ENCODE peak calls at places on chromosomes 16 and 17, in ten cellular contexts. One of them, this sample, is unnamed. For H3K9me3, the result is how much of the 10 kb centered on the place peaks cover.

GRCh38 chr16:88503374-88503770 is 50.3 kb downstream of the ZFPM1 start:
- DNase-seq in adrenal gland: no peak
- DNase-seq in GM12878: no peak
- DNase-seq in pancreas: no peak
- DNase-seq in A549: no peak
- DNase-seq in IMR-90: peak
- DNase-seq in CD4-positive, alpha-beta T cell: no peak
- DNase-seq in esophagus muscularis mucosa: no peak
- DNase-seq in CD4-positive, CD25-positive, alpha-beta regulatory T cell: no peak
- DNase-seq in CD8-positive, alpha-beta T cell: no peak
- DNase-seq in this sample: no peak

GRCh38 chr16:53087101-53087500 is 32.3 kb downstream of the CHD9 start:
- DNase-seq in adrenal gland: no peak
- DNase-seq in GM12878: no peak
- DNase-seq in pancreas: no peak
- DNase-seq in A549: no peak
- DNase-seq in IMR-90: peak
- DNase-seq in CD4-positive, alpha-beta T cell: no peak
- DNase-seq in esophagus muscularis mucosa: no peak
- DNase-seq in CD4-positive, CD25-positive, alpha-beta regulatory T cell: no peak
- DNase-seq in CD8-positive, alpha-beta T cell: no peak
- DNase-seq in this sample: no peak

GRCh38 chr16:89985219-89985618 is 34.0 kb downstream of the DBNDD1 start:
- DNase-seq in adrenal gland: no peak
- DNase-seq in GM12878: no peak
- DNase-seq in pancreas: no peak
- DNase-seq in A549: no peak
- DNase-seq in IMR-90: no peak
- DNase-seq in CD4-positive, alpha-beta T cell: no peak
- DNase-seq in esophagus muscularis mucosa: no peak
- DNase-seq in CD4-positive, CD25-positive, alpha-beta regulatory T cell: no peak
- DNase-seq in CD8-positive, alpha-beta T cell: no peak
- DNase-seq in this sample: no peak

GRCh38 chr16:27539120-27539519 is 10.6 kb downstream of the GTF3C1 start:
- DNase-seq in adrenal gland: no peak
- DNase-seq in GM12878: no peak
- DNase-seq in pancreas: no peak
- DNase-seq in A549: no peak
- DNase-seq in IMR-90: no peak
- DNase-seq in CD4-positive, alpha-beta T cell: no peak
- DNase-seq in esophagus muscularis mucosa: no peak
- DNase-seq in CD4-positive, CD25-positive, alpha-beta regulatory T cell: no peak
- DNase-seq in CD8-positive, alpha-beta T cell: no peak
- DNase-seq in this sample: no peak

GRCh38 chr17:36641877-36642845 is 40.8 kb downstream of the MRM1 start:
- DNase-seq in adrenal gland: no peak
- DNase-seq in GM12878: no peak
- DNase-seq in pancreas: no peak
- DNase-seq in A549: peak
- DNase-seq in IMR-90: no peak
- DNase-seq in CD4-positive, alpha-beta T cell: no peak
- DNase-seq in esophagus muscularis mucosa: no peak
- DNase-seq in CD4-positive, CD25-positive, alpha-beta regulatory T cell: no peak
- DNase-seq in CD8-positive, alpha-beta T cell: no peak
- DNase-seq in this sample: no peak

GRCh38 chr16:264440-264951 is 11.2 kb downstream of the RGS11 start:
- DNase-seq in adrenal gland: no peak
- DNase-seq in GM12878: no peak
- DNase-seq in pancreas: peak
- DNase-seq in A549: no peak
- DNase-seq in IMR-90: no peak
- DNase-seq in CD4-positive, alpha-beta T cell: no peak
- DNase-seq in esophagus muscularis mucosa: no peak
- DNase-seq in CD4-positive, CD25-positive, alpha-beta regulatory T cell: no peak
- DNase-seq in CD8-positive, alpha-beta T cell: no peak
- DNase-seq in this sample: no peak

GRCh38 chr17:27593857-27594255 is 37.1 kb upstream of the LGALS9 start:
- DNase-seq in adrenal gland: no peak
- DNase-seq in GM12878: no peak
- DNase-seq in pancreas: no peak
- DNase-seq in A549: no peak
- DNase-seq in IMR-90: no peak
- DNase-seq in CD4-positive, alpha-beta T cell: no peak
- DNase-seq in esophagus muscularis mucosa: no peak
- DNase-seq in CD4-positive, CD25-positive, alpha-beta regulatory T cell: no peak
- DNase-seq in CD8-positive, alpha-beta T cell: no peak
- DNase-seq in this sample: no peak

GRCh38 chr17:46162871-46163270 is 30.4 kb downstream of the KANSL1 start:
- DNase-seq in adrenal gland: no peak
- DNase-seq in GM12878: no peak
- DNase-seq in pancreas: no peak
- DNase-seq in A549: no peak
- DNase-seq in IMR-90: no peak
- DNase-seq in CD4-positive, alpha-beta T cell: no peak
- DNase-seq in esophagus muscularis mucosa: no peak
- DNase-seq in CD4-positive, CD25-positive, alpha-beta regulatory T cell: no peak
- DNase-seq in CD8-positive, alpha-beta T cell: no peak
- DNase-seq in this sample: no peak

GRCh38 chr17:36943250-36944220 is 5.2 kb upstream of the AATF start:
- DNase-seq in adrenal gland: no peak
- DNase-seq in GM12878: no peak
- DNase-seq in pancreas: no peak
- DNase-seq in A549: no peak
- DNase-seq in IMR-90: no peak
- DNase-seq in CD4-positive, alpha-beta T cell: no peak
- DNase-seq in esophagus muscularis mucosa: no peak
- DNase-seq in CD4-positive, CD25-positive, alpha-beta regulatory T cell: no peak
- DNase-seq in CD8-positive, alpha-beta T cell: no peak
- DNase-seq in this sample: no peak

GRCh38 chr16:35149550-35149949 is 1690.1 kb downstream of the TP53TG3F start:
- DNase-seq in adrenal gland: no peak
- DNase-seq in GM12878: no peak
- DNase-seq in pancreas: no peak
- DNase-seq in A549: no peak
- DNase-seq in IMR-90: no peak
- DNase-seq in CD4-positive, alpha-beta T cell: no peak
- DNase-seq in esophagus muscularis mucosa: peak
- DNase-seq in CD4-positive, CD25-positive, alpha-beta regulatory T cell: no peak
- DNase-seq in CD8-positive, alpha-beta T cell: no peak
- DNase-seq in this sample: no peak

GRCh38 chr16:35148748-35149147 is 1689.3 kb downstream of the TP53TG3F start:
- DNase-seq in adrenal gland: no peak
- DNase-seq in GM12878: no peak
- DNase-seq in pancreas: no peak
- DNase-seq in A549: no peak
- DNase-seq in IMR-90: no peak
- DNase-seq in CD4-positive, alpha-beta T cell: no peak
- DNase-seq in esophagus muscularis mucosa: no peak
- DNase-seq in CD4-positive, CD25-positive, alpha-beta regulatory T cell: no peak
- DNase-seq in CD8-positive, alpha-beta T cell: no peak
- DNase-seq in this sample: no peak

GRCh38 chr16:35152067-35152627 is 1692.7 kb downstream of the TP53TG3F start:
- DNase-seq in adrenal gland: no peak
- DNase-seq in GM12878: no peak
- DNase-seq in pancreas: peak
- DNase-seq in A549: no peak
- DNase-seq in IMR-90: no peak
- DNase-seq in CD4-positive, alpha-beta T cell: no peak
- DNase-seq in esophagus muscularis mucosa: peak
- DNase-seq in CD4-positive, CD25-positive, alpha-beta regulatory T cell: no peak
- DNase-seq in CD8-positive, alpha-beta T cell: no peak
- DNase-seq in this sample: no peak

GRCh38 chr16:35154627-35155026 is 1695.2 kb downstream of the TP53TG3F start:
- DNase-seq in adrenal gland: no peak
- DNase-seq in GM12878: no peak
- DNase-seq in pancreas: no peak
- DNase-seq in A549: no peak
- DNase-seq in IMR-90: no peak
- DNase-seq in CD4-positive, alpha-beta T cell: no peak
- DNase-seq in esophagus muscularis mucosa: peak
- DNase-seq in CD4-positive, CD25-positive, alpha-beta regulatory T cell: no peak
- DNase-seq in CD8-positive, alpha-beta T cell: no peak
- DNase-seq in this sample: no peak
- H3K9me3 ChIP-seq in adrenal gland: under half
- H3K9me3 ChIP-seq in GM12878: under half
- H3K9me3 ChIP-seq in pancreas: under half
- H3K9me3 ChIP-seq in A549: under half
- H3K9me3 ChIP-seq in IMR-90: under half
- H3K9me3 ChIP-seq in CD4-positive, alpha-beta T cell: under half
- H3K9me3 ChIP-seq in esophagus muscularis mucosa: under half
- H3K9me3 ChIP-seq in CD4-positive, CD25-positive, alpha-beta regulatory T cell: under half
- H3K9me3 ChIP-seq in CD8-positive, alpha-beta T cell: under half
- H3K9me3 ChIP-seq in this sample: under half

DNA sequence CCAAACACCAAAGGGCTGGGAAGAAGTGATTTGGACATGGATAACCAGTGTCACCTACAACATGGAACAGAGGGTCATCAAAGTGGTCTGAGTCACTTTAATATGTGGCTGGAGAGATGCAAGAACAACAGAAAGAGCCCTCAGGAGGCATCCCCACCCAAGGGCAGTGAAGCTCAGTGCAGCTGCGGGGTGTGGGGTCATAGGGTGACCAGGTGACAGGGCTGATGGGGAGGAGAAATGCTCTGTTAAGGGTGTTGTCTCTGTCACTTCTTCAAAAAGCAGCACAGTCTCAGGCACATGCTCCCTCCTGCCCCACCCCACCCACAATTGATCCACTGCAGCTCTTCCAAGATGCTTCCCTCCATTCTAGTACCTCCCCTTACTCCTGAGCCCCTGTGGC is 819.1 kb downstream of the KCNJ18 start:
- DNase-seq in adrenal gland: no peak
- DNase-seq in GM12878: no peak
- DNase-seq in pancreas: no peak
- DNase-seq in A549: no peak
- DNase-seq in IMR-90: no peak
- DNase-seq in CD4-positive, alpha-beta T cell: no peak
- DNase-seq in esophagus muscularis mucosa: peak
- DNase-seq in CD4-positive, CD25-positive, alpha-beta regulatory T cell: no peak
- DNase-seq in CD8-positive, alpha-beta T cell: no peak
- DNase-seq in this sample: no peak
- H3K9me3 ChIP-seq in adrenal gland: under half
- H3K9me3 ChIP-seq in GM12878: under half
- H3K9me3 ChIP-seq in pancreas: under half
- H3K9me3 ChIP-seq in A549: under half
- H3K9me3 ChIP-seq in IMR-90: under half
- H3K9me3 ChIP-seq in CD4-positive, alpha-beta T cell: under half
- H3K9me3 ChIP-seq in esophagus muscularis mucosa: under half
- H3K9me3 ChIP-seq in CD4-positive, CD25-positive, alpha-beta regulatory T cell: under half
- H3K9me3 ChIP-seq in CD8-positive, alpha-beta T cell: under half
- H3K9me3 ChIP-seq in this sample: under half

GRCh38 chr16:47375423-47375822 is 85.4 kb downstream of the ITFG1 start:
- DNase-seq in adrenal gland: no peak
- DNase-seq in GM12878: no peak
- DNase-seq in pancreas: no peak
- DNase-seq in A549: no peak
- DNase-seq in IMR-90: peak
- DNase-seq in CD4-positive, alpha-beta T cell: no peak
- DNase-seq in esophagus muscularis mucosa: no peak
- DNase-seq in CD4-positive, CD25-positive, alpha-beta regulatory T cell: no peak
- DNase-seq in CD8-positive, alpha-beta T cell: no peak
- DNase-seq in this sample: no peak

GRCh38 chr16:47371615-47372014 is 89.2 kb downstream of the ITFG1 start:
- DNase-seq in adrenal gland: no peak
- DNase-seq in GM12878: no peak
- DNase-seq in pancreas: no peak
- DNase-seq in A549: no peak
- DNase-seq in IMR-90: no peak
- DNase-seq in CD4-positive, alpha-beta T cell: no peak
- DNase-seq in esophagus muscularis mucosa: no peak
- DNase-seq in CD4-positive, CD25-positive, alpha-beta regulatory T cell: no peak
- DNase-seq in CD8-positive, alpha-beta T cell: no peak
- DNase-seq in this sample: no peak

GRCh38 chr16:47370536-47370935 is 90.3 kb downstream of the ITFG1 start:
- DNase-seq in adrenal gland: no peak
- DNase-seq in GM12878: no peak
- DNase-seq in pancreas: peak
- DNase-seq in A549: no peak
- DNase-seq in IMR-90: no peak
- DNase-seq in CD4-positive, alpha-beta T cell: no peak
- DNase-seq in esophagus muscularis mucosa: no peak
- DNase-seq in CD4-positive, CD25-positive, alpha-beta regulatory T cell: no peak
- DNase-seq in CD8-positive, alpha-beta T cell: no peak
- DNase-seq in this sample: no peak

GRCh38 chr16:47377156-47377555 is 83.7 kb downstream of the ITFG1 start:
- DNase-seq in adrenal gland: no peak
- DNase-seq in GM12878: no peak
- DNase-seq in pancreas: no peak
- DNase-seq in A549: no peak
- DNase-seq in IMR-90: peak
- DNase-seq in CD4-positive, alpha-beta T cell: no peak
- DNase-seq in esophagus muscularis mucosa: no peak
- DNase-seq in CD4-positive, CD25-positive, alpha-beta regulatory T cell: no peak
- DNase-seq in CD8-positive, alpha-beta T cell: no peak
- DNase-seq in this sample: no peak

DNA sequence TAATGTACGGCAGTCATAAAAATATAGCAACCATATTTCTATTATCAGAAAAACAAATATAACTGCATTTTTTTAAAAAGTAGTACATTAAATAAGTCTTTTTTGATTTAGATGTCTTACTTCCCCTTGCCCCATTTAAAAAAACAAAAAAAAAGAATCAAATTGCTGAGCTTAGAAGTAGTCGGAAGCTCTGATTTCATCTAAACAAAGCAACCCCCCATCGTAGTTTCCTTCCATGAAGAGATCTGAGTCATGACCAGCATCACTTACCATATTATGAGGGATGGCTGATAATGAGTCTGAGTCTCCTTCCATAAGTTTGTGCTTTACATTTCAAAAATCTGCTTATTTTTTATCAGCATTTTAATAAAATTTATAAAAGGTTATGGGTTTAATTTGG is 86.2 kb downstream of the ITFG1 start:
- DNase-seq in adrenal gland: no peak
- DNase-seq in GM12878: no peak
- DNase-seq in pancreas: no peak
- DNase-seq in A549: no peak
- DNase-seq in IMR-90: peak
- DNase-seq in CD4-positive, alpha-beta T cell: no peak
- DNase-seq in esophagus muscularis mucosa: no peak
- DNase-seq in CD4-positive, CD25-positive, alpha-beta regulatory T cell: no peak
- DNase-seq in CD8-positive, alpha-beta T cell: no peak
- DNase-seq in this sample: no peak
- H3K9me3 ChIP-seq in adrenal gland: under half
- H3K9me3 ChIP-seq in GM12878: under half
- H3K9me3 ChIP-seq in pancreas: under half
- H3K9me3 ChIP-seq in A549: under half
- H3K9me3 ChIP-seq in IMR-90: under half
- H3K9me3 ChIP-seq in CD4-positive, alpha-beta T cell: under half
- H3K9me3 ChIP-seq in esophagus muscularis mucosa: under half
- H3K9me3 ChIP-seq in CD4-positive, CD25-positive, alpha-beta regulatory T cell: under half
- H3K9me3 ChIP-seq in CD8-positive, alpha-beta T cell: under half
- H3K9me3 ChIP-seq in this sample: under half

DNA sequence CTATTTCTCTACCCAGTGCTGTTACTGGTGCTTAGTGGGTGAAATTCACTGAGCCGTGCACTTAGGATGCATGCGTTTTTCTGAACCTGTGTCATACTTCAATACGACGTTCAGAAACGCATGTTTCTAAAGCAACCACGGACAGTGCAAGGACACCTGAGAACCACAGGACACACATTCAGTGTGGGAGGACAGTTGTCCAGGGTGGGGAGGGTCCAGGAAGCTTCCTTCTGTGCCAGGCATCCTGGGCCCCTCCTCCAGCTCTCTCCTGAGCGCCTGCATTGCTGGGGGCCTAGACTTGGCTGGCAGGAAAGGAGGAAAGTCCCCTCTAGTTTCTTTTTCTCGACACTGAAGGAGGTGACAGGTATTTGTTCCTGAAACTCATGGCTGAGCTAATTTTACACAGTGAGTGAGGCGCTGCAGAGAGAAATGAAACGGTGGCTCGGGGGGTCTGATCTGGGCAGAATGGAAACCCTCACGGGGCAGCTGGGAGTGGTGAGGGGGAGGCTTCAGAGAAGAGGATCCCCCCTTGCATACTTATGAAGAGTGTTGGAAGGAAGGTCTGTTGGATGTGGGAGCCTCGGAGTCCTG is 89.9 kb downstream of the IRF8 start:
- DNase-seq in adrenal gland: no peak
- DNase-seq in GM12878: peak
- DNase-seq in pancreas: no peak
- DNase-seq in A549: no peak
- DNase-seq in IMR-90: no peak
- DNase-seq in CD4-positive, alpha-beta T cell: no peak
- DNase-seq in esophagus muscularis mucosa: no peak
- DNase-seq in CD4-positive, CD25-positive, alpha-beta regulatory T cell: no peak
- DNase-seq in CD8-positive, alpha-beta T cell: no peak
- DNase-seq in this sample: no peak
- H3K9me3 ChIP-seq in adrenal gland: under half
- H3K9me3 ChIP-seq in GM12878: under half
- H3K9me3 ChIP-seq in pancreas: under half
- H3K9me3 ChIP-seq in A549: under half
- H3K9me3 ChIP-seq in IMR-90: under half
- H3K9me3 ChIP-seq in CD4-positive, alpha-beta T cell: under half
- H3K9me3 ChIP-seq in esophagus muscularis mucosa: under half
- H3K9me3 ChIP-seq in CD4-positive, CD25-positive, alpha-beta regulatory T cell: under half
- H3K9me3 ChIP-seq in CD8-positive, alpha-beta T cell: under half
- H3K9me3 ChIP-seq in this sample: under half

This sample was measured in T-helper 17 cell.